ENCODE peak calls at places on chromosomes 2 and 18, in four cellular contexts. One of them, this sample, is unnamed.

GRCh38 chr18:28682912-28683311 is 506.0 kb upstream of the CDH2 start:
- DNase-seq in trophoblast cell: no peak
- DNase-seq in IMR-90: no peak
- DNase-seq in H1: no peak
- DNase-seq in this sample: no peak

GRCh38 chr2:54945401-54946219 is 104.6 kb downstream of the RTN4 start:
- DNase-seq in trophoblast cell: no peak
- DNase-seq in IMR-90: peak
- DNase-seq in H1: no peak
- DNase-seq in this sample: peak

GRCh38 chr2:9201185-9201891 is 5.3 kb upstream of the ASAP2 start:
- DNase-seq in trophoblast cell: no peak
- DNase-seq in IMR-90: peak
- DNase-seq in H1: peak
- DNase-seq in this sample: peak

GRCh38 chr2:236209535-236209934 is 41.3 kb upstream of the GBX2 start:
- DNase-seq in trophoblast cell: no peak
- DNase-seq in IMR-90: no peak
- DNase-seq in H1: peak
- DNase-seq in this sample: no peak

GRCh38 chr2:118974103-118974911 is 32.3 kb downstream of the MARCO start:
- DNase-seq in trophoblast cell: peak
- DNase-seq in IMR-90: peak
- DNase-seq in H1: peak
- DNase-seq in this sample: no peak

GRCh38 chr2:43459455-43459854 is 136.4 kb downstream of the THADA start:
- DNase-seq in trophoblast cell: no peak
- DNase-seq in IMR-90: peak
- DNase-seq in H1: no peak
- DNase-seq in this sample: peak

GRCh38 chr2:151857650-151858049 is 29.4 kb upstream of the ARL5A start:
- DNase-seq in trophoblast cell: no peak
- DNase-seq in IMR-90: no peak
- DNase-seq in H1: no peak
- DNase-seq in this sample: no peak

GRCh38 chr2:9998916-9999654 is 44.3 kb upstream of the KLF11 start:
- DNase-seq in trophoblast cell: no peak
- DNase-seq in IMR-90: no peak
- DNase-seq in H1: no peak
- DNase-seq in this sample: no peak

GRCh38 chr2:3594493-3595281 is at the start of gene COLEC11:
- DNase-seq in trophoblast cell: no peak
- DNase-seq in IMR-90: no peak
- DNase-seq in H1: peak
- DNase-seq in this sample: peak

GRCh38 chr2:162029287-162029901 is 44.6 kb downstream of the DPP4 start:
- DNase-seq in trophoblast cell: no peak
- DNase-seq in IMR-90: peak
- DNase-seq in H1: no peak
- DNase-seq in this sample: no peak

GRCh38 chr2:75716406-75716805 is 5.7 kb upstream of the GCFC2 start:
- DNase-seq in trophoblast cell: no peak
- DNase-seq in IMR-90: no peak
- DNase-seq in H1: no peak
- DNase-seq in this sample: no peak

GRCh38 chr18:48543228-48543627 is 4.4 kb downstream of the CTIF start:
- DNase-seq in trophoblast cell: no peak
- DNase-seq in IMR-90: no peak
- DNase-seq in H1: peak
- DNase-seq in this sample: no peak

GRCh38 chr2:8929128-8929527 is 74.4 kb downstream of the MBOAT2 start:
- DNase-seq in trophoblast cell: no peak
- DNase-seq in IMR-90: no peak
- DNase-seq in H1: no peak
- DNase-seq in this sample: no peak

GRCh38 chr2:27955762-27956161 is 65.2 kb downstream of the BABAM2 start:
- DNase-seq in trophoblast cell: no peak
- DNase-seq in IMR-90: peak
- DNase-seq in H1: no peak
- DNase-seq in this sample: no peak

GRCh38 chr2:109453596-109453995 is 160.2 kb downstream of the SEPTIN10 start:
- DNase-seq in trophoblast cell: no peak
- DNase-seq in IMR-90: no peak
- DNase-seq in H1: no peak
- DNase-seq in this sample: no peak

GRCh38 chr2:202039278-202040100 is 5.8 kb downstream of the FZD7 start:
- DNase-seq in trophoblast cell: no peak
- DNase-seq in IMR-90: no peak
- DNase-seq in H1: no peak
- DNase-seq in this sample: peak

GRCh38 chr2:46364797-46365457 is 67.7 kb downstream of the EPAS1 start:
- DNase-seq in trophoblast cell: no peak
- DNase-seq in IMR-90: peak
- DNase-seq in H1: no peak
- DNase-seq in this sample: peak

GRCh38 chr2:40760071-40760666 is 308.3 kb upstream of the SLC8A1 start:
- DNase-seq in trophoblast cell: peak
- DNase-seq in IMR-90: peak
- DNase-seq in H1: peak
- DNase-seq in this sample: peak

GRCh38 chr2:175742367-175742766 is 259.7 kb downstream of the LNPK start:
- DNase-seq in trophoblast cell: peak
- DNase-seq in IMR-90: peak
- DNase-seq in H1: no peak
- DNase-seq in this sample: no peak

GRCh38 chr2:24489465-24489864 is 1.6 kb upstream of the NCOA1 start:
- DNase-seq in trophoblast cell: peak
- DNase-seq in IMR-90: no peak
- DNase-seq in H1: peak
- DNase-seq in this sample: peak

GRCh38 chr2:177172034-177172880 is 40.3 kb upstream of the HNRNPA3 start:
- DNase-seq in trophoblast cell: peak
- DNase-seq in IMR-90: peak
- DNase-seq in H1: no peak
- DNase-seq in this sample: peak

GRCh38 chr2:164681009-164681408 is 59.7 kb upstream of the GRB14 start:
- DNase-seq in trophoblast cell: no peak
- DNase-seq in IMR-90: no peak
- DNase-seq in H1: no peak
- DNase-seq in this sample: no peak

GRCh38 chr2:173898178-173898668 is 67.0 kb downstream of the SP3 start:
- DNase-seq in trophoblast cell: no peak
- DNase-seq in IMR-90: no peak
- DNase-seq in H1: no peak
- DNase-seq in this sample: no peak

GRCh38 chr2:29578084-29578598 is 343.2 kb downstream of the ALK start:
- DNase-seq in trophoblast cell: no peak
- DNase-seq in IMR-90: no peak
- DNase-seq in H1: no peak
- DNase-seq in this sample: no peak

GRCh38 chr2:190746971-190747761 is 98.3 kb downstream of the NAB1 start:
- DNase-seq in trophoblast cell: no peak
- DNase-seq in IMR-90: peak
- DNase-seq in H1: no peak
- DNase-seq in this sample: peak

GRCh38 chr2:46042207-46042637 is 255.0 kb upstream of the EPAS1 start:
- DNase-seq in trophoblast cell: no peak
- DNase-seq in IMR-90: no peak
- DNase-seq in H1: no peak
- DNase-seq in this sample: no peak

GRCh38 chr18:25737710-25738251 is 352.6 kb downstream of the SS18 start:
- DNase-seq in trophoblast cell: peak
- DNase-seq in IMR-90: peak
- DNase-seq in H1: no peak
- DNase-seq in this sample: peak

GRCh38 chr2:8154270-8154669 is 527.6 kb upstream of the ID2 start:
- DNase-seq in trophoblast cell: no peak
- DNase-seq in IMR-90: no peak
- DNase-seq in H1: no peak
- DNase-seq in this sample: no peak

GRCh38 chr2:113979172-113980128 is 89.6 kb downstream of the ACTR3 start:
- DNase-seq in trophoblast cell: no peak
- DNase-seq in IMR-90: no peak
- DNase-seq in H1: peak
- DNase-seq in this sample: no peak

GRCh38 chr2:2733818-2734217 is 402.7 kb upstream of the MYT1L start:
- DNase-seq in trophoblast cell: no peak
- DNase-seq in IMR-90: no peak
- DNase-seq in H1: no peak
- DNase-seq in this sample: no peak

GRCh38 chr18:50297621-50298442 is 10.3 kb upstream of the CXXC1 start:
- DNase-seq in trophoblast cell: no peak
- DNase-seq in IMR-90: peak
- DNase-seq in H1: peak
- DNase-seq in this sample: peak

GRCh38 chr2:203682688-203683130 is 23.7 kb upstream of the CD28 start:
- DNase-seq in trophoblast cell: no peak
- DNase-seq in IMR-90: peak
- DNase-seq in H1: no peak
- DNase-seq in this sample: peak

GRCh38 chr2:200302940-200303727 is 3.4 kb upstream of the SPATS2L start:
- DNase-seq in trophoblast cell: peak
- DNase-seq in IMR-90: peak
- DNase-seq in H1: no peak
- DNase-seq in this sample: peak

GRCh38 chr2:30707304-30707903 is 99.8 kb downstream of the CAPN13 start:
- DNase-seq in trophoblast cell: no peak
- DNase-seq in IMR-90: no peak
- DNase-seq in H1: peak
- DNase-seq in this sample: no peak

GRCh38 chr2:69616755-69617154 is 26.8 kb downstream of the AAK1 start:
- DNase-seq in trophoblast cell: peak
- DNase-seq in IMR-90: no peak
- DNase-seq in H1: no peak
- DNase-seq in this sample: no peak

GRCh38 chr18:36818652-36819051 is 10.2 kb downstream of the TPGS2 start:
- DNase-seq in trophoblast cell: no peak
- DNase-seq in IMR-90: no peak
- DNase-seq in H1: no peak
- DNase-seq in this sample: no peak

GRCh38 chr2:11573418-11574175 is 39.8 kb downstream of the GREB1 start:
- DNase-seq in trophoblast cell: peak
- DNase-seq in IMR-90: peak
- DNase-seq in H1: no peak
- DNase-seq in this sample: peak

GRCh38 chr2:157231476-157231875 is 26.0 kb upstream of the GALNT5 start:
- DNase-seq in trophoblast cell: no peak
- DNase-seq in IMR-90: peak
- DNase-seq in H1: no peak
- DNase-seq in this sample: no peak

GRCh38 chr2:72696559-72696958 is 129.3 kb downstream of the EXOC6B start:
- DNase-seq in trophoblast cell: no peak
- DNase-seq in IMR-90: no peak
- DNase-seq in H1: no peak
- DNase-seq in this sample: no peak

GRCh38 chr2:189304360-189304759 is 124.8 kb upstream of the COL5A2 start:
- DNase-seq in trophoblast cell: no peak
- DNase-seq in IMR-90: no peak
- DNase-seq in H1: no peak
- DNase-seq in this sample: no peak

GRCh38 chr2:121335294-121336290 is 50.6 kb upstream of the TFCP2L1 start:
- DNase-seq in trophoblast cell: no peak
- DNase-seq in IMR-90: no peak
- DNase-seq in H1: peak
- DNase-seq in this sample: no peak
- H2BK5ac ChIP-seq in trophoblast cell: no peak
- H2BK5ac ChIP-seq in IMR-90: no peak
- H2BK5ac ChIP-seq in H1: peak
- H2BK5ac ChIP-seq in this sample: no peak

GRCh38 chr2:96106991-96107882 is 9.1 kb downstream of the ADRA2B start:
- DNase-seq in trophoblast cell: no peak
- DNase-seq in IMR-90: no peak
- DNase-seq in H1: no peak
- DNase-seq in this sample: no peak
- H3K14ac ChIP-seq in trophoblast cell: no peak
- H3K14ac ChIP-seq in IMR-90: no peak
- H3K14ac ChIP-seq in H1: no peak
- H3K14ac ChIP-seq in this sample: no peak

GRCh38 chr2:172241219-172241618 is 138.5 kb upstream of the DLX2 start:
- DNase-seq in trophoblast cell: no peak
- DNase-seq in IMR-90: no peak
- DNase-seq in H1: no peak
- DNase-seq in this sample: no peak

GRCh38 chr2:172246649-172247048 is 143.9 kb upstream of the DLX2 start:
- DNase-seq in trophoblast cell: no peak
- DNase-seq in IMR-90: peak
- DNase-seq in H1: no peak
- DNase-seq in this sample: peak

GRCh38 chr2:172239944-172240590 is 137.4 kb upstream of the DLX2 start:
- DNase-seq in trophoblast cell: no peak
- DNase-seq in IMR-90: peak
- DNase-seq in H1: no peak
- DNase-seq in this sample: no peak

GRCh38 chr2:172244419-172245130 is 141.9 kb upstream of the DLX2 start:
- DNase-seq in trophoblast cell: no peak
- DNase-seq in IMR-90: peak
- DNase-seq in H1: no peak
- DNase-seq in this sample: peak

GRCh38 chr2:172242968-172243367 is 140.3 kb upstream of the DLX2 start:
- DNase-seq in trophoblast cell: no peak
- DNase-seq in IMR-90: no peak
- DNase-seq in H1: no peak
- DNase-seq in this sample: no peak
- H2BK5ac ChIP-seq in trophoblast cell: no peak
- H2BK5ac ChIP-seq in IMR-90: no peak
- H2BK5ac ChIP-seq in H1: no peak
- H2BK5ac ChIP-seq in this sample: no peak

DNA sequence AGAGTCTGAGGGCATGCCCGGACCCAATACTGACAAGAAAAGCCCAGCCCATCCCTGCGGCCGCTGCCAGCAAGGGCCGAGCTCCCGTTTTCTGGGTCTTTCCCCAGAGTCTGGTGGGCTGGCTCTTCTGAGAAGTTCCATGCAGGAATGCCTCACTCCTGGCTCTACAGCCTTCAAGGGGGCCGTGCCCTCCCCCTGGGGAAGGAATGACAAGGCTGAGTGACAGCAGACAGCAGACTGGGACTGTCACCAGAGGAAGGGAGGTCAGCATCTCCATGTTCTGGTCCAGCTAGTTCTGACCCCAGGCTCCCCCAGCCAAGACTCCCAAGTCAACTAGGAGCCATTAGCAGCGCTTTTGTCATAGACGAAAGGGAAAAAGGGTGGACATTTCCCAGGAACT is 13.0 kb upstream of the SEMA4C start:
- DNase-seq in trophoblast cell: no peak
- DNase-seq in IMR-90: no peak
- DNase-seq in H1: no peak
- DNase-seq in this sample: no peak
- H3K14ac ChIP-seq in trophoblast cell: peak
- H3K14ac ChIP-seq in IMR-90: no peak
- H3K14ac ChIP-seq in H1: no peak
- H3K14ac ChIP-seq in this sample: no peak

This sample was measured in mesenchymal stem cell.